ENCODE peak calls at places on chromosome 11, in eight cellular contexts. One of them, this sample, is unnamed.

GRCh38 chr11:126440792-126441514 is 85.5 kb downstream of the ST3GAL4 start:
- DNase-seq in fibroblast of the aortic adventitia: peak
- DNase-seq in NCI-H774: peak
- DNase-seq in DMS 273 treated with DMSO at 0.1 percent for 48 hours: peak
- DNase-seq in T-helper 2 cell: peak
- DNase-seq in Daoy: peak
- DNase-seq in activated T-helper 9 cell treated with anti-CD3 and anti-CD28 coated beads, Interleukin-2, amount 50 U/mL, for 16 hours: peak
- DNase-seq in ecto neural progenitor cell: peak
- DNase-seq in this sample: peak

GRCh38 chr11:44868455-44869421 is 81.9 kb downstream of the TP53I11 start:
- DNase-seq in fibroblast of the aortic adventitia: no peak
- DNase-seq in NCI-H774: no peak
- DNase-seq in DMS 273 treated with DMSO at 0.1 percent for 48 hours: peak
- DNase-seq in T-helper 2 cell: no peak
- DNase-seq in Daoy: no peak
- DNase-seq in activated T-helper 9 cell treated with anti-CD3 and anti-CD28 coated beads, Interleukin-2, amount 50 U/mL, for 16 hours: no peak
- DNase-seq in ecto neural progenitor cell: no peak
- DNase-seq in this sample: no peak

GRCh38 chr11:119344291-119345010 is 2.1 kb downstream of the MFRP start:
- DNase-seq in fibroblast of the aortic adventitia: peak
- DNase-seq in NCI-H774: no peak
- DNase-seq in DMS 273 treated with DMSO at 0.1 percent for 48 hours: no peak
- DNase-seq in T-helper 2 cell: no peak
- DNase-seq in Daoy: no peak
- DNase-seq in activated T-helper 9 cell treated with anti-CD3 and anti-CD28 coated beads, Interleukin-2, amount 50 U/mL, for 16 hours: no peak
- DNase-seq in ecto neural progenitor cell: no peak
- DNase-seq in this sample: no peak

GRCh38 chr11:102757823-102758549 is 22.4 kb downstream of the MMP10 start:
- DNase-seq in fibroblast of the aortic adventitia: peak
- DNase-seq in NCI-H774: no peak
- DNase-seq in DMS 273 treated with DMSO at 0.1 percent for 48 hours: no peak
- DNase-seq in T-helper 2 cell: no peak
- DNase-seq in Daoy: peak
- DNase-seq in activated T-helper 9 cell treated with anti-CD3 and anti-CD28 coated beads, Interleukin-2, amount 50 U/mL, for 16 hours: no peak
- DNase-seq in ecto neural progenitor cell: no peak
- DNase-seq in this sample: peak

GRCh38 chr11:92122561-92122960 is 102.1 kb upstream of the FAT3 start:
- DNase-seq in fibroblast of the aortic adventitia: no peak
- DNase-seq in NCI-H774: peak
- DNase-seq in DMS 273 treated with DMSO at 0.1 percent for 48 hours: no peak
- DNase-seq in T-helper 2 cell: no peak
- DNase-seq in Daoy: peak
- DNase-seq in activated T-helper 9 cell treated with anti-CD3 and anti-CD28 coated beads, Interleukin-2, amount 50 U/mL, for 16 hours: no peak
- DNase-seq in ecto neural progenitor cell: no peak
- DNase-seq in this sample: no peak

GRCh38 chr11:60918941-60919275 is 5.0 kb downstream of the TMEM109 start:
- DNase-seq in fibroblast of the aortic adventitia: peak
- DNase-seq in NCI-H774: no peak
- DNase-seq in DMS 273 treated with DMSO at 0.1 percent for 48 hours: no peak
- DNase-seq in T-helper 2 cell: no peak
- DNase-seq in Daoy: peak
- DNase-seq in activated T-helper 9 cell treated with anti-CD3 and anti-CD28 coated beads, Interleukin-2, amount 50 U/mL, for 16 hours: no peak
- DNase-seq in ecto neural progenitor cell: no peak
- DNase-seq in this sample: peak

GRCh38 chr11:93895106-93895862 is 44.9 kb upstream of the VSTM5 start:
- DNase-seq in fibroblast of the aortic adventitia: peak
- DNase-seq in NCI-H774: peak
- DNase-seq in DMS 273 treated with DMSO at 0.1 percent for 48 hours: no peak
- DNase-seq in T-helper 2 cell: peak
- DNase-seq in Daoy: peak
- DNase-seq in activated T-helper 9 cell treated with anti-CD3 and anti-CD28 coated beads, Interleukin-2, amount 50 U/mL, for 16 hours: no peak
- DNase-seq in ecto neural progenitor cell: no peak
- DNase-seq in this sample: peak

GRCh38 chr11:48106166-48106565 is 110.4 kb upstream of the OR4B1 start:
- DNase-seq in fibroblast of the aortic adventitia: no peak
- DNase-seq in NCI-H774: no peak
- DNase-seq in DMS 273 treated with DMSO at 0.1 percent for 48 hours: no peak
- DNase-seq in T-helper 2 cell: no peak
- DNase-seq in Daoy: no peak
- DNase-seq in activated T-helper 9 cell treated with anti-CD3 and anti-CD28 coated beads, Interleukin-2, amount 50 U/mL, for 16 hours: no peak
- DNase-seq in ecto neural progenitor cell: no peak
- DNase-seq in this sample: no peak

GRCh38 chr11:34860034-34860433 is 56.1 kb downstream of the APIP start:
- DNase-seq in fibroblast of the aortic adventitia: no peak
- DNase-seq in NCI-H774: no peak
- DNase-seq in DMS 273 treated with DMSO at 0.1 percent for 48 hours: no peak
- DNase-seq in T-helper 2 cell: no peak
- DNase-seq in Daoy: no peak
- DNase-seq in activated T-helper 9 cell treated with anti-CD3 and anti-CD28 coated beads, Interleukin-2, amount 50 U/mL, for 16 hours: no peak
- DNase-seq in ecto neural progenitor cell: no peak
- DNase-seq in this sample: no peak

This sample was measured in RCC 7860.